ENCODE peak calls at places on chromosomes 5 and 9, in five cellular contexts. Y is K562, X is GM12878, S is HepG2, G is SK-N-SH. Q is an unnamed sample.

GRCh38 chr5:124544366-124545055 is 201.9 kb downstream of the ZNF608 start:
- DNase-seq in Y (no peak), X (peak), S (peak), G (no peak), Q (no peak)

GRCh38 chr5:132279801-132280200 is 14.4 kb upstream of the SLC22A4 start:
- DNase-seq in Y (no peak), X (no peak), S (no peak), G (no peak), Q (no peak)

GRCh38 chr9:134592018-134592818 is 49.4 kb upstream of the COL5A1 start:
- DNase-seq in Y (peak), X (no peak), S (peak), G (no peak), Q (no peak)

GRCh38 chr5:40397976-40398375 is 281.7 kb upstream of the PTGER4 start:
- DNase-seq in Y (no peak), X (no peak), S (no peak), G (no peak), Q (no peak)

GRCh38 chr5:138725885-138726457 is 27.3 kb upstream of the CTNNA1 start:
- DNase-seq in Y (no peak), X (no peak), S (peak), G (no peak), Q (no peak)

GRCh38 chr5:91049800-91050199 is 333.3 kb downstream of the ARRDC3 start:
- DNase-seq in Y (no peak), X (no peak), S (no peak), G (peak), Q (no peak)

GRCh38 chr9:93020785-93021670 is 37.5 kb upstream of the SUSD3 start:
- DNase-seq in Y (no peak), X (no peak), S (no peak), G (no peak), Q (no peak)

GRCh38 chr5:95623706-95624105 is 3.8 kb downstream of the GPR150 start:
- DNase-seq in Y (no peak), X (no peak), S (no peak), G (no peak), Q (no peak)

GRCh38 chr5:3542158-3542557 is 53.5 kb upstream of the IRX1 start:
- DNase-seq in Y (no peak), X (no peak), S (no peak), G (no peak), Q (no peak)

GRCh38 chr9:131105952-131106351 is 9.6 kb downstream of the AIF1L start:
- DNase-seq in Y (no peak), X (no peak), S (no peak), G (no peak), Q (no peak)

GRCh38 chr9:131103535-131103934 is 7.2 kb downstream of the AIF1L start:
- DNase-seq in Y (no peak), X (no peak), S (no peak), G (no peak), Q (no peak)

GRCh38 chr9:131103024-131103423 is 6.7 kb downstream of the AIF1L start:
- DNase-seq in Y (no peak), X (no peak), S (no peak), G (no peak), Q (no peak)

GRCh38 chr9:131101207-131101964 is 5.1 kb downstream of the AIF1L start:
- DNase-seq in Y (peak), X (no peak), S (no peak), G (peak), Q (no peak)

DNA sequence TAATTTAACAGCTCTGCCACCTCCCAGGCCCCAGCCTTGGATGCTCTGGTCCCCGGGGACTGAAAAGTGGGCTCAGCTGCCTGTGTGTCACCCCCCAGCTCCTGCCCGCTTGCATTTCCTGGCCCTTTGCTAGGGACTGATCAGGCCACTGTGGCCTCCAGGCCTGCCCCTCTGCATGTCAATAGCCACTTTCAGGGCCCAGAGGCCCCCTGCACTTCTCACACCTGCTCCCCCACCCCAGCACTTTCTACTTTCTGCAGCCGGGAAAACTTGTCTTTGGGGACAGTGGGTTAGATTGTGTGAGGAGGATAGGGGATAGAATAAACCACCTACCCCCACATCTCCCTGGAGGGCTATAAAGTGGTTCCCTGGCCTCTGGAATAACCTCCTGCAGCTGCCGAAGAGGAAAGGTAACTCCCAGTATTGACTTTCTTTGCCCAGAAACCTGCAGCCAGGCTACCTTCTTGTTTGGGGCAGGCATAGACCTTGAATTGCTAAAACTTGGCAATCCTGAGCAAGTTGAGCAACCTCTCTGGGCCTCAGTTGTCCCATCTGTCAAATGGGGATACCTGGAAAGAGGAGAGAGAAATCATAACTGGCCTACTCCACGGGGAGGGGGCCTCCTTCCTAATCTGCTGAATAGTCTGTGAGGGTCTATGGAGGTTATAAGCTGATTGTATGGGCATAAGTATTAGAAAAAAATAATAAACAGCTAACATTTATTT is 7.8 kb downstream of the AIF1L start:
- DNase-seq in Y (no peak), X (no peak), S (no peak), G (no peak), Q (no peak)
- TF ChIP-seq FOXM1 in Y (no peak), X (no peak), S (no peak), G (no peak), Q (no peak)

GRCh38 chr5:8685704-8686103 is 816.8 kb downstream of the MTRR start:
- DNase-seq in Y (no peak), X (no peak), S (no peak), G (peak), Q (no peak)

GRCh38 chr5:8682381-8682780 is 813.4 kb downstream of the MTRR start:
- DNase-seq in Y (no peak), X (no peak), S (no peak), G (no peak), Q (no peak)

GRCh38 chr5:8686707-8687106 is 817.8 kb downstream of the MTRR start:
- DNase-seq in Y (no peak), X (no peak), S (no peak), G (no peak), Q (no peak)

DNA sequence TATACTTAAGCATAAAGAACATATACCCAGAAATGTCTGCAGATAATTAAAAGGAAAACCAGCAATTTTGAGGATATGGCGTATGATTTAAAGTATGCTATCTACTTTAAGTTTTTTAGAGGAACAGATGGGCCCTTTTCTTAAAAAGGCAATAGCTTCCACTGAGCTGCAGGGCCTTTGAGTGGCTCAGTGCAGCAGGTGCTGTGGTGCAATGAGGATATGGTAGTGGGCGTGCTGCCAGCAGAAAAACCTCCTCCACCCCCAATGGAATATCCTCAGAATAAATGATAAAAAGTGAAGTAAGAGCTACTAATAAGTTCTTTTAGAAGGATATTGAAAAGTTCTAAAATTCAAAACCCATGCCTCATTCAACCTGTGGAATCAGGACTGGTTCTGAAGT is 814.6 kb downstream of the MTRR start:
- DNase-seq in Y (no peak), X (no peak), S (no peak), G (no peak), Q (no peak)
- TF ChIP-seq FOXM1 in Y (no peak), X (no peak), S (no peak), G (no peak), Q (no peak)

DNA sequence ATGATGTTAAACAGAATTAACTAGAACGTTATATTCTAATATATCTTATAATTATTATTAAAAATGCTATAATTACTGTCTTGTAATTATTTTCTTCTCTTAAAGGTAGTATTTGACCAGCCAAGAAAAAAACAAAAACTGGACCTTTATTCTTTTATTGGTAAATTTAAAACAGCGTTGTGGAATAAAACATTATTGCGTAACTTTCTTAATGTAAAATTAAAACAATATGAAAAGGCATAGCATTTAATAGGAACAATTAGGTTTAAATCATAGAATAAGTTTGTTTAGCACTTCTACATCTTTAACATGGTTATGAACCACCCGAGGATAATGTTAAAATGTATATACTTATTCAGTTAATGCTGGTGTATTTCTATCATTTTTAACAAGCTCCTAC is 574.5 kb upstream of the CDH18 start:
- DNase-seq in Y (no peak), X (no peak), S (no peak), G (no peak), Q (no peak)
- TF ChIP-seq FOXM1 in Y (no peak), X (no peak), S (no peak), G (no peak), Q (no peak)

GRCh38 chr9:124881138-124881743 is 19.3 kb downstream of the ARPC5L start:
- DNase-seq in Y (no peak), X (no peak), S (no peak), G (no peak), Q (no peak)
- TF ChIP-seq FOXM1 in Y (no peak), X (no peak), S (no peak), G (no peak), Q (no peak)

DNA sequence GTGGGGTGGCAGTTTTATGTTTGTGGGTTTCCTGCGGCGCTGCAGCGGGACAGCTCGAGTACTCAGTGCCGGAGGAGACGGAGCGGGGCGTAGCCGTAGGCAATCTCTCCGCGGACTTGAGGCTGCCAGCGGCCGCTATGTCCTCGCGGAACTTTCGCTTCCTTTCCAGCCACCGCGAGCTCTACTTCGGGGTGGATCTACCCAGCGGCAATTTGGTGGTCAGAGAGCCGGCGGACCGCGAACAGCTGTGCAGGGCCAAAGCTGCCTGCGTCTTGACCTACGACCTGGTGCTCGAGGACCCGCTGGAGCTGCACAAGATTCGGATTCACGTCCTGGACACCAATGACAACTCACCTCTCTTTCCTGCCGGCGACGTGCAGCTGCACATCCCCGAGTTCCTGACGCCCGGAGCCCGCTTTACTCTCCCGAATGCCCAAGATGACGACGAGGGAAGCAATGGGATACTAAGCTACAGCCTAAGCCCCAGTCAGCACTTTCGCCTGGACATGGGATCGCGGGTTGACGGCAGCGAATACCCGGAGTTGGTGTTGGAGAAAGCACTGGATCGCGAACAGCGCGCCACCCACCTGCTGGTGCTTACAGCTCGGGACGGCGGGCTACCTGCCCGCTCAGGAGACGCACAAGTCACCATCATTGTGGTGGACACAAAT is 939 bp downstream of the PCDHAC1 start:
- DNase-seq in Y (no peak), X (no peak), S (no peak), G (no peak), Q (no peak)
- TF ChIP-seq FOXM1 in Y (no peak), X (no peak), S (no peak), G (no peak), Q (no peak)

DNA sequence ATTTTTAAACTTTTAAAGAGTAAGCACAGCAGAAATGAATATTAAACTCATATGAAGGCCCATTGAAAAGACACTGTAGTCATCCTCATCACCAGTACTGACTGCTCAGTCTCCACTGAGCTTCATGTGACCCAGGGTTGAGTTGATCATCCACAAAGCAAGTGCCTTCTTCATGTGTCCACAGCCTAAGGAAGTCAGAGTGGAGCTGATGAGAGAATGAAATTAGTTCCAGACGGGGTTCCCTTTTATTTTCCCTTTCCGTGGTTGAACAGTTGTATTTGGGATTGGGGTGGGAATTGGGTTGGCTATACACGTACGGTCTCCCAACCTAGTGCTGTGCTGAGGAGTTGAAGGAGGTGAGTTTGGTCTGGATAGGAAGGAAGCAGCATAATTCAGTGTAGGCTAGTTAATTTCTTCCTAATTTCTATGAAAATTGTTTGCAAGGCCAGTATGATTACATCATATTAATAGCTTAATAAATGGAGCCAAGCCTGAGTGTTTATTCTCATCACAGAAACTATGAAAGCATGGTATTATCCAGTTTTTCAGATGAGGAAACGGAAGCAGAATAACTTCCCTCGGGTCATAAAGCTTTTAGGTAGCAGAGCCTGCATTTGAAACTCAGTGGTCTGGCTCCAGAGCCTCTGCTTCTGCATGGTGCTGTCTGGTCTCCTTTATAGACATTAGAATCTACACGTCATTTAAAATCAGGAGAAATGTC is 103.9 kb upstream of the DMRT1 start:
- DNase-seq in Y (no peak), X (no peak), S (no peak), G (no peak), Q (no peak)
- TF ChIP-seq FOXM1 in Y (no peak), X (no peak), S (no peak), G (no peak), Q (no peak)